ENCODE peak calls at places on chromosome 4, in four cellular contexts. One of them, this sample, is unnamed.
A peak's percentile ranks its signal among the peaks of the same experiment; 100 is the strongest.

GRCh38 chr4:184287697-184288255 is 70.1 kb upstream of the ENPP6 start:
- ATAC-seq in CD4-positive, CD25-positive, alpha-beta regulatory T cell: no peak
- ATAC-seq in upper lobe of right lung: peak; percentile 85
- ATAC-seq in naive B cell: peak; percentile 11
- ATAC-seq in this sample: peak; percentile 91

GRCh38 chr4:108156391-108156790 is 12.3 kb downstream of the LEF1 start:
- ATAC-seq in CD4-positive, CD25-positive, alpha-beta regulatory T cell: no peak
- ATAC-seq in upper lobe of right lung: no peak
- ATAC-seq in naive B cell: no peak
- ATAC-seq in this sample: no peak

GRCh38 chr4:168487821-168488162 is 7.5 kb upstream of the DDX60L start:
- ATAC-seq in CD4-positive, CD25-positive, alpha-beta regulatory T cell: no peak
- ATAC-seq in upper lobe of right lung: no peak
- ATAC-seq in naive B cell: no peak
- ATAC-seq in this sample: no peak

GRCh38 chr4:20075479-20075878 is 176.2 kb upstream of the SLIT2 start:
- ATAC-seq in CD4-positive, CD25-positive, alpha-beta regulatory T cell: no peak
- ATAC-seq in upper lobe of right lung: no peak
- ATAC-seq in naive B cell: no peak
- ATAC-seq in this sample: no peak

GRCh38 chr4:159047478-159048165 is 55.3 kb upstream of the RAPGEF2 start:
- ATAC-seq in CD4-positive, CD25-positive, alpha-beta regulatory T cell: peak; percentile 28
- ATAC-seq in upper lobe of right lung: peak; percentile 41
- ATAC-seq in naive B cell: no peak
- ATAC-seq in this sample: no peak

GRCh38 chr4:102299302-102299701 is 46.0 kb downstream of the SLC39A8 start:
- ATAC-seq in CD4-positive, CD25-positive, alpha-beta regulatory T cell: no peak
- ATAC-seq in upper lobe of right lung: peak; percentile 64
- ATAC-seq in naive B cell: no peak
- ATAC-seq in this sample: no peak

GRCh38 chr4:19380600-19380999 is 871.1 kb upstream of the SLIT2 start:
- ATAC-seq in CD4-positive, CD25-positive, alpha-beta regulatory T cell: no peak
- ATAC-seq in upper lobe of right lung: no peak
- ATAC-seq in naive B cell: no peak
- ATAC-seq in this sample: no peak

GRCh38 chr4:54607067-54607466 is 50.7 kb upstream of the KIT start:
- ATAC-seq in CD4-positive, CD25-positive, alpha-beta regulatory T cell: no peak
- ATAC-seq in upper lobe of right lung: no peak
- ATAC-seq in naive B cell: no peak
- ATAC-seq in this sample: no peak

GRCh38 chr4:19051751-19052296 is 1030.3 kb upstream of the LCORL start:
- ATAC-seq in CD4-positive, CD25-positive, alpha-beta regulatory T cell: no peak
- ATAC-seq in upper lobe of right lung: no peak
- ATAC-seq in naive B cell: no peak
- ATAC-seq in this sample: no peak

GRCh38 chr4:10897076-10897475 is 212.5 kb upstream of the CLNK start:
- ATAC-seq in CD4-positive, CD25-positive, alpha-beta regulatory T cell: no peak
- ATAC-seq in upper lobe of right lung: no peak
- ATAC-seq in naive B cell: no peak
- ATAC-seq in this sample: no peak

GRCh38 chr4:168908093-168908492 is 102.0 kb downstream of the CBR4 start:
- ATAC-seq in CD4-positive, CD25-positive, alpha-beta regulatory T cell: no peak
- ATAC-seq in upper lobe of right lung: no peak
- ATAC-seq in naive B cell: no peak
- ATAC-seq in this sample: no peak

GRCh38 chr4:148060264-148061138 is 328.6 kb downstream of the ARHGAP10 start:
- ATAC-seq in CD4-positive, CD25-positive, alpha-beta regulatory T cell: peak; percentile 67
- ATAC-seq in upper lobe of right lung: peak; percentile 74
- ATAC-seq in naive B cell: no peak
- ATAC-seq in this sample: peak; percentile 78

GRCh38 chr4:53885668-53886067 is 178.7 kb downstream of the CHIC2 start:
- ATAC-seq in CD4-positive, CD25-positive, alpha-beta regulatory T cell: no peak
- ATAC-seq in upper lobe of right lung: no peak
- ATAC-seq in naive B cell: no peak
- ATAC-seq in this sample: no peak

GRCh38 chr4:152099555-152099954 is 338.7 kb upstream of the GATB start:
- ATAC-seq in CD4-positive, CD25-positive, alpha-beta regulatory T cell: no peak
- ATAC-seq in upper lobe of right lung: no peak
- ATAC-seq in naive B cell: no peak
- ATAC-seq in this sample: no peak

GRCh38 chr4:119872344-119873031 is 194.2 kb downstream of the MAD2L1 start:
- ATAC-seq in CD4-positive, CD25-positive, alpha-beta regulatory T cell: no peak
- ATAC-seq in upper lobe of right lung: no peak
- ATAC-seq in naive B cell: no peak
- ATAC-seq in this sample: no peak

GRCh38 chr4:141457653-141458052 is 178.7 kb upstream of the IL15 start:
- ATAC-seq in CD4-positive, CD25-positive, alpha-beta regulatory T cell: no peak
- ATAC-seq in upper lobe of right lung: no peak
- ATAC-seq in naive B cell: no peak
- ATAC-seq in this sample: no peak

GRCh38 chr4:139721789-139722188 is 56.2 kb downstream of the MGST2 start:
- ATAC-seq in CD4-positive, CD25-positive, alpha-beta regulatory T cell: no peak
- ATAC-seq in upper lobe of right lung: no peak
- ATAC-seq in naive B cell: no peak
- ATAC-seq in this sample: no peak

GRCh38 chr4:7747062-7747385 is 192.6 kb downstream of the AFAP1 start:
- ATAC-seq in CD4-positive, CD25-positive, alpha-beta regulatory T cell: no peak
- ATAC-seq in upper lobe of right lung: peak; percentile 79
- ATAC-seq in naive B cell: no peak
- ATAC-seq in this sample: no peak

GRCh38 chr4:159503243-159503642 is 400.4 kb downstream of the RAPGEF2 start:
- ATAC-seq in CD4-positive, CD25-positive, alpha-beta regulatory T cell: no peak
- ATAC-seq in upper lobe of right lung: no peak
- ATAC-seq in naive B cell: no peak
- ATAC-seq in this sample: no peak

GRCh38 chr4:78922207-78922606 is 17.0 kb downstream of the PAQR3 start:
- ATAC-seq in CD4-positive, CD25-positive, alpha-beta regulatory T cell: no peak
- ATAC-seq in upper lobe of right lung: no peak
- ATAC-seq in naive B cell: no peak
- ATAC-seq in this sample: no peak

GRCh38 chr4:84498203-84499026 is 677 bp downstream of the NKX6-1 start:
- ATAC-seq in CD4-positive, CD25-positive, alpha-beta regulatory T cell: no peak
- ATAC-seq in upper lobe of right lung: peak; percentile 33
- ATAC-seq in naive B cell: peak; percentile 34
- ATAC-seq in this sample: no peak

GRCh38 chr4:180832086-180832485 is 1411.1 kb upstream of the TENM3 start:
- ATAC-seq in CD4-positive, CD25-positive, alpha-beta regulatory T cell: no peak
- ATAC-seq in upper lobe of right lung: no peak
- ATAC-seq in naive B cell: no peak
- ATAC-seq in this sample: no peak

GRCh38 chr4:165737309-165737972 is 135.6 kb upstream of the TLL1 start:
- ATAC-seq in CD4-positive, CD25-positive, alpha-beta regulatory T cell: no peak
- ATAC-seq in upper lobe of right lung: no peak
- ATAC-seq in naive B cell: no peak
- ATAC-seq in this sample: no peak

GRCh38 chr4:101009471-101009870 is 337.9 kb downstream of the PPP3CA start:
- ATAC-seq in CD4-positive, CD25-positive, alpha-beta regulatory T cell: no peak
- ATAC-seq in upper lobe of right lung: no peak
- ATAC-seq in naive B cell: no peak
- ATAC-seq in this sample: no peak

GRCh38 chr4:102554482-102554881 is 53.3 kb downstream of the NFKB1 start:
- ATAC-seq in CD4-positive, CD25-positive, alpha-beta regulatory T cell: no peak
- ATAC-seq in upper lobe of right lung: peak; percentile 29
- ATAC-seq in naive B cell: no peak
- ATAC-seq in this sample: no peak

GRCh38 chr4:84952004-84952403 is 14.5 kb downstream of the WDFY3 start:
- ATAC-seq in CD4-positive, CD25-positive, alpha-beta regulatory T cell: no peak
- ATAC-seq in upper lobe of right lung: peak; percentile 66
- ATAC-seq in naive B cell: no peak
- ATAC-seq in this sample: peak; percentile 98

GRCh38 chr4:121656269-121656641 is 40.5 kb downstream of the ANXA5 start:
- ATAC-seq in CD4-positive, CD25-positive, alpha-beta regulatory T cell: no peak
- ATAC-seq in upper lobe of right lung: peak; percentile 96
- ATAC-seq in naive B cell: no peak
- ATAC-seq in this sample: peak; percentile 67

This sample was measured in esophagus mucosa.